ENCODE peak calls at places on chromosomes 11 and 22, in eight cellular contexts. Z is stomach, W is endodermal cell, R is HFFc6, E is heart left ventricle, V is right lobe of liver, H is RWPE1, O is fibroblast of pulmonary artery. U is an unnamed sample.

GRCh38 chr11:74726547-74727182 is 4.6 kb downstream of the CHRDL2 start:
- DNase-seq in Z (peak), W (peak), R (peak), E (peak), V (peak), H (peak), O (peak), U (peak)

GRCh38 chr11:35304393-35304790 is 115.0 kb downstream of the SLC1A2 start:
- DNase-seq in Z (no peak), W (no peak), R (peak), E (no peak), V (no peak), H (no peak), O (peak), U (peak)

GRCh38 chr11:69454018-69454417 is 27.4 kb upstream of the LINC01488 start:
- DNase-seq in Z (no peak), W (no peak), R (no peak), E (no peak), V (no peak), H (no peak), O (no peak), U (no peak)

GRCh38 chr11:64518928-64519327 is 72.1 kb upstream of the SLC22A12 start:
- DNase-seq in Z (no peak), W (no peak), R (no peak), E (no peak), V (no peak), H (no peak), O (no peak), U (no peak)

GRCh38 chr11:75100314-75100713 is 3.6 kb upstream of the OR2AT4 start:
- DNase-seq in Z (no peak), W (no peak), R (peak), E (no peak), V (no peak), H (peak), O (peak), U (peak)

GRCh38 chr11:127993788-127994187 is 593.6 kb downstream of the ETS1 start:
- DNase-seq in Z (no peak), W (peak), R (no peak), E (no peak), V (peak), H (no peak), O (no peak), U (no peak)

GRCh38 chr22:19638282-19639015 is 75.9 kb upstream of the SEPTIN5 start:
- DNase-seq in Z (no peak), W (peak), R (no peak), E (no peak), V (no peak), H (no peak), O (no peak), U (no peak)

GRCh38 chr22:42172385-42173172 is 42.0 kb upstream of the CYP2D6 start:
- DNase-seq in Z (no peak), W (peak), R (peak), E (no peak), V (no peak), H (no peak), O (no peak), U (peak)

GRCh38 chr22:46201059-46201757 is 48.9 kb downstream of the CDPF1 start:
- DNase-seq in Z (no peak), W (peak), R (no peak), E (no peak), V (no peak), H (no peak), O (no peak), U (no peak)

GRCh38 chr11:34358666-34359547 is 1.1 kb upstream of the ABTB2 start:
- DNase-seq in Z (peak), W (peak), R (peak), E (peak), V (peak), H (peak), O (peak), U (peak)

GRCh38 chr22:48941903-48942625 is 885.6 kb downstream of the BRD1 start:
- DNase-seq in Z (peak), W (peak), R (no peak), E (no peak), V (no peak), H (no peak), O (no peak), U (no peak)

GRCh38 chr11:70739091-70739490 is 340.8 kb downstream of the CTTN start:
- DNase-seq in Z (no peak), W (no peak), R (no peak), E (no peak), V (peak), H (no peak), O (no peak), U (no peak)

GRCh38 chr11:17547051-17547577 is at the start of gene OTOG:
- DNase-seq in Z (no peak), W (peak), R (no peak), E (no peak), V (no peak), H (peak), O (no peak), U (no peak)

GRCh38 chr11:134749040-134749586 is 337.1 kb upstream of the B3GAT1 start:
- DNase-seq in Z (no peak), W (peak), R (no peak), E (no peak), V (no peak), H (no peak), O (no peak), U (no peak)

GRCh38 chr22:39528080-39528661 is 4.4 kb downstream of the RPS19BP1 start:
- DNase-seq in Z (no peak), W (peak), R (peak), E (no peak), V (peak), H (no peak), O (no peak), U (no peak)

GRCh38 chr11:74689666-74690065 is 41.6 kb downstream of the CHRDL2 start:
- DNase-seq in Z (no peak), W (no peak), R (peak), E (no peak), V (no peak), H (peak), O (no peak), U (peak)

GRCh38 chr11:119417726-119418540 is 5.0 kb downstream of the THY1 start:
- DNase-seq in Z (no peak), W (no peak), R (peak), E (no peak), V (no peak), H (peak), O (peak), U (peak)

GRCh38 chr22:31081963-31082605 is 966 bp downstream of the SMTN start:
- DNase-seq in Z (no peak), W (no peak), R (peak), E (no peak), V (no peak), H (peak), O (no peak), U (no peak)

GRCh38 chr22:43185860-43186261 is 1.1 kb downstream of the TTLL12 start:
- DNase-seq in Z (peak), W (peak), R (peak), E (peak), V (peak), H (peak), O (peak), U (no peak)

GRCh38 chr11:61138940-61139339 is 22.3 kb downstream of the VPS37C start:
- DNase-seq in Z (no peak), W (no peak), R (no peak), E (no peak), V (peak), H (no peak), O (peak), U (peak)

GRCh38 chr11:84887055-84887629 is 740.0 kb downstream of the DLG2 start:
- DNase-seq in Z (no peak), W (no peak), R (no peak), E (no peak), V (no peak), H (no peak), O (no peak), U (no peak)

GRCh38 chr22:42752230-42752746 is 31.6 kb upstream of the A4GALT start:
- DNase-seq in Z (no peak), W (no peak), R (no peak), E (no peak), V (no peak), H (no peak), O (no peak), U (no peak)

GRCh38 chr22:41382610-41383009 is 868 bp downstream of the TEF start:
- DNase-seq in Z (no peak), W (no peak), R (no peak), E (peak), V (no peak), H (no peak), O (no peak), U (no peak)

GRCh38 chr11:7893792-7894191 is 37.3 kb downstream of the OR10A6 start:
- DNase-seq in Z (no peak), W (no peak), R (no peak), E (no peak), V (no peak), H (no peak), O (no peak), U (no peak)

GRCh38 chr11:122786896-122787295 is 51.4 kb upstream of the CRTAM start:
- DNase-seq in Z (no peak), W (no peak), R (no peak), E (no peak), V (no peak), H (no peak), O (no peak), U (no peak)

GRCh38 chr11:122789916-122790315 is 48.4 kb upstream of the CRTAM start:
- DNase-seq in Z (no peak), W (no peak), R (no peak), E (no peak), V (no peak), H (no peak), O (no peak), U (no peak)

GRCh38 chr11:122791411-122791810 is 46.9 kb upstream of the CRTAM start:
- DNase-seq in Z (no peak), W (no peak), R (no peak), E (no peak), V (no peak), H (no peak), O (no peak), U (no peak)

GRCh38 chr11:122791836-122792235 is 46.5 kb upstream of the CRTAM start:
- DNase-seq in Z (no peak), W (no peak), R (peak), E (no peak), V (no peak), H (no peak), O (peak), U (peak)

DNA sequence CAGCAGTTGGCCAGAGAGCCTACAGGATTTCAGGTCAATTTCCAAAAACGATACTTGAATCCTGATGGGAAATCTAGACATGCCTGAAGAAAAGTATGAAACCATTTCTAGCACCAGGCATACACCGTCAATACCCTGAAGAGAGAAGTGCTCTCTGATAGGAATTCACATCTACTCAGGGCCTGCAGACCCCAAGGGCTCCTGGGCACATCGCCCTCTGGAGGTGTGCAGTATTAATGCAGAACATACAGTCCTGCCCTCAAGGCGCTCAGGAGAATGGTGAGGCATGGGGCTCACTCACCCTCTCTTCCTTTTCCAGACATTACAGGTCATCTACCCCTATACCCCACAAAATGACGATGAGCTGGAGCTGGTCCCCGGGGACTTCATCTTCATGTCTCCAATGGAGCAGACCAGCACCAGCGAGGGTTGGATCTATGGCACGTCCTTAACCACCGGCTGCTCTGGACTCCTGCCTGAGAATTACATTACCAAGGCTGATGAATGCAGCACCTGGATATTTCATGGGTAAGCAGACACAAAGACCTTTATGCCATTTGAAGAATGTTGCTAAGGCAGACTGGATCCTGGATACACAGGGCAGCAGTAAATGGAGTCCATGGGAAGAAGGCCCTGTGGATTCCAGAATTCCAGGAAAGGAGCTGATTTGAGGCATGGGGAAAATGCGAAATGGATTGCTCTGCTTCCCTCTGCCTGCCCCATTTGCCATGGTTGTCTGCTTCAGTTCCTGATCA is 49.3 kb upstream of the CRTAM start:
- DNase-seq in Z (no peak), W (no peak), R (no peak), E (no peak), V (no peak), H (no peak), O (no peak), U (no peak)
- TF ChIP-seq CTCF in Z (no peak), W (peak), R (peak), E (no peak), V (no peak), H (no peak), O (peak), U (no peak)

GRCh38 chr11:132450631-132451030 is 1080.2 kb downstream of the NTM start:
- DNase-seq in Z (no peak), W (no peak), R (no peak), E (no peak), V (no peak), H (no peak), O (no peak), U (no peak)

GRCh38 chr11:132444891-132445290 is 1074.5 kb downstream of the NTM start:
- DNase-seq in Z (no peak), W (no peak), R (no peak), E (no peak), V (no peak), H (no peak), O (no peak), U (peak)

GRCh38 chr11:132445966-132446365 is 1075.6 kb downstream of the NTM start:
- DNase-seq in Z (no peak), W (no peak), R (no peak), E (no peak), V (no peak), H (no peak), O (no peak), U (peak)

GRCh38 chr11:132451942-132452601 is 1080.2 kb downstream of the OPCML start:
- DNase-seq in Z (no peak), W (peak), R (no peak), E (no peak), V (no peak), H (no peak), O (no peak), U (peak)

DNA sequence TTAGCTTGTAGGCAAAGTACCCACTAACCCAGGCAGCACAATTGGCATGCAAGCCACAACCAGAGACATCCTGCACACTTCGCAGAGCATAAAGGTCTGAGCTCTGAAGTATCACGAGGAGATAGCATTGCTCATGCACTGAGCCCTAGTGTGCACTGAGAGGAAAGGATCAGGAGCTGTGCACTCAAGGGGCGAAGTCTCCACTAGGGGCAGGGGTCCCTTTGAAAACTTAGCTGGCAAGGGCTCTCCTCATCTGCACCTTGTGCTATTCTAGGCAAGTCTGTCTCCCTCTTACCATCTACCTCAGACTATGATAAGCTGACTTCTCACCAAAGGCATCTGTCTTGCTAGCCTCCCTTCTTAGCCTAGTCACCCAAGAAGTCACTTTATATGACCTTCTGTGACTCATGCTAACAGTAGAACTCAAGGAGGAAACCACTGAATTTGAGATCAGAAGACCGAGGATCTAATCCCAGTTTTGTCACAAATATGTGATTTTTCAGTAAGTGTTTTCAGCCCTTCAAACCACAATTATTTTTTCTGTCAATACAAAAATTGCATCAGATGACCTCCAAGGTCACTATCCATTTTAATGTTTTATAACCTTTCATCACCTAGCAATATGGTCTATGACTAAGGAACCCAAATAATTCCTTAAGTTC is 1078.0 kb downstream of the NTM start:
- DNase-seq in Z (no peak), W (peak), R (peak), E (no peak), V (no peak), H (no peak), O (no peak), U (peak)
- TF ChIP-seq CTCF in Z (no peak), W (peak), R (peak), E (no peak), V (no peak), H (no peak), O (no peak), U (peak)

GRCh38 chr11:31652528-31652927 is 143.0 kb downstream of the ELP4 start:
- DNase-seq in Z (no peak), W (no peak), R (no peak), E (no peak), V (no peak), H (no peak), O (no peak), U (no peak)
- TF ChIP-seq CTCF in Z (no peak), W (no peak), R (no peak), E (no peak), V (no peak), H (no peak), O (no peak), U (no peak)

DNA sequence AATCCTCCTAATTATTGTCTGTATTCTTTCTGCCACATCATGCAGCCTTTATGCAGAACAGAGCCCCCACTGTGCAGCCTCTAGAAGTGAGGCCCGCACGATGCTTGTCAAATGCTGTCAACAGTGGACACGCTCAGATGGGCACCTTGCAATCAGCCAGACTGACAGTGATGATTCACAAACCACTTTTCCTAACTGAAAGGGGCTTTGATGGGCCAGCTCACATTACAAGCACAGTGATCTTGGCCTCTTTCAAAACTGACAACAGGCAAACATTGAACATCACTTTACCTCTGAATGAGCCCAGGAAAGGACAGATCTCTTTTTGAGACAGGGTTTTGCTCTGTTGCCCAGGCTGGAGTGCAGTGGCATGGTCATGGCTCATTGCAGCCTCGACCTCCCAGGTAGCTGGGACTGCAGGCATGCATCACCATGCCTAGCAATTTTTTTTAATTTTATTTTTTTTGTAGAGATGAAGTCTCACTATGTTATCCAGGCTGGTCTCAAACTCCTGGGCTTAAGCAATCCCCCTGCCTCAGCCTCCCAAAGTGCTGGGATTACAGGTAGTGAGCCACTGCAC is 18.0 kb upstream of the E2F8 start:
- DNase-seq in Z (no peak), W (no peak), R (no peak), E (no peak), V (no peak), H (no peak), O (no peak), U (no peak)
- TF ChIP-seq CTCF in Z (no peak), W (no peak), R (no peak), E (no peak), V (no peak), H (no peak), O (no peak), U (no peak)